ENCODE peak calls at places on chromosomes 6 and 20, in ten cellular contexts. M is psoas muscle; T is bronchial epithelial cell; Y is CD4-positive, alpha-beta memory T cell; H is aorta; B is coronary artery; O is fibroblast of lung; I is PC-3; V is fibroblast of the aortic adventitia; S is IMR-90. K is an unnamed sample.

GRCh38 chr6:38443750-38444149 is 196.0 kb downstream of the BTBD9 start:
- DNase-seq in T (peak; percentile 32), Y (no peak), V (no peak), H (no peak), M (no peak), S (no peak), O (peak; percentile 19), B (no peak), I (no peak), K (no peak)

GRCh38 chr6:37052027-37052628 is 46.7 kb downstream of the FGD2 start:
- DNase-seq in O (no peak), T (no peak), M (no peak), I (no peak), H (no peak), B (no peak), S (no peak), Y (no peak), V (no peak), K (no peak)

GRCh38 chr6:118537579-118537978 is 10.5 kb upstream of the PLN start:
- DNase-seq in M (no peak), O (peak; percentile 88), Y (no peak), S (no peak), V (peak; percentile 91), H (no peak), B (no peak), T (no peak), I (no peak), K (no peak)

GRCh38 chr20:34364013-34364382 is 925 bp downstream of the ITCH start:
- DNase-seq in B (no peak), O (peak; percentile 56), S (peak; percentile 34), V (peak; percentile 54), H (no peak), I (peak; percentile 49), M (no peak), Y (no peak), T (peak; percentile 23), K (no peak)

GRCh38 chr20:2798814-2799213 is 1.6 kb downstream of the CPXM1 start:
- DNase-seq in S (peak; percentile 10), V (peak; percentile 12), O (no peak), M (no peak), H (no peak), T (peak; percentile 11), Y (no peak), I (no peak), B (no peak), K (no peak)

GRCh38 chr6:169793408-169793807 is 42.0 kb downstream of the ERMARD start:
- DNase-seq in I (no peak), Y (no peak), B (peak; percentile 41), T (no peak), O (no peak), H (no peak), S (no peak), V (no peak), M (no peak), K (no peak)

GRCh38 chr6:72649032-72649984 is 27.4 kb downstream of the KCNQ5 start:
- DNase-seq in M (no peak), S (peak; percentile 83), B (no peak), I (peak; percentile 92), O (peak; percentile 87), Y (no peak), T (peak; percentile 90), H (no peak), V (peak; percentile 87), K (no peak)

GRCh38 chr6:150177260-150178246 is 34.7 kb downstream of the PPP1R14C start:
- DNase-seq in S (peak; percentile 9), O (peak; percentile 67), I (no peak), Y (no peak), B (no peak), T (no peak), V (no peak), M (no peak), H (no peak), K (no peak)

GRCh38 chr6:169296170-169296569 is 42.5 kb upstream of the THBS2 start:
- DNase-seq in T (peak; percentile 87), I (no peak), M (no peak), V (no peak), O (no peak), Y (no peak), H (no peak), B (no peak), S (peak; percentile 45), K (no peak)

GRCh38 chr6:170004585-170005210 is 253.3 kb downstream of the ERMARD start:
- DNase-seq in H (no peak), O (no peak), S (no peak), T (no peak), B (no peak), V (no peak), I (no peak), M (no peak), Y (no peak), K (no peak)

GRCh38 chr6:72783035-72783434 is 161.2 kb downstream of the KCNQ5 start:
- DNase-seq in Y (no peak), O (no peak), M (no peak), S (no peak), V (peak; percentile 27), B (no peak), H (no peak), T (no peak), I (no peak), K (no peak)

GRCh38 chr6:166307082-166307980 is 861 bp downstream of the PRR18 start:
- DNase-seq in O (peak; percentile 2), V (no peak), B (no peak), Y (peak; percentile 13), I (no peak), H (no peak), T (no peak), M (no peak), S (no peak), K (peak; percentile 50)

GRCh38 chr6:150395388-150396009 is 26.7 kb downstream of the IYD start:
- DNase-seq in I (peak; percentile 67), B (no peak), T (peak; percentile 68), M (no peak), V (peak; percentile 65), S (peak; percentile 51), H (no peak), O (peak; percentile 55), Y (peak; percentile 33), K (peak; percentile 54)

GRCh38 chr6:144341831-144342527 is 56.8 kb downstream of the UTRN start:
- DNase-seq in S (no peak), I (no peak), H (no peak), T (peak; percentile 44), O (no peak), B (no peak), V (no peak), M (no peak), Y (no peak), K (no peak)

GRCh38 chr20:62719250-62719945 is 10.8 kb downstream of the NTSR1 start:
- DNase-seq in V (peak; percentile 25), B (no peak), I (no peak), S (peak; percentile 62), O (peak; percentile 58), H (no peak), Y (no peak), M (no peak), T (no peak), K (no peak)

GRCh38 chr6:44849829-44850228 is 462.3 kb downstream of the CDC5L start:
- DNase-seq in H (no peak), O (peak; percentile 26), V (no peak), T (no peak), Y (no peak), M (no peak), I (no peak), B (no peak), S (no peak), K (no peak)

DNA sequence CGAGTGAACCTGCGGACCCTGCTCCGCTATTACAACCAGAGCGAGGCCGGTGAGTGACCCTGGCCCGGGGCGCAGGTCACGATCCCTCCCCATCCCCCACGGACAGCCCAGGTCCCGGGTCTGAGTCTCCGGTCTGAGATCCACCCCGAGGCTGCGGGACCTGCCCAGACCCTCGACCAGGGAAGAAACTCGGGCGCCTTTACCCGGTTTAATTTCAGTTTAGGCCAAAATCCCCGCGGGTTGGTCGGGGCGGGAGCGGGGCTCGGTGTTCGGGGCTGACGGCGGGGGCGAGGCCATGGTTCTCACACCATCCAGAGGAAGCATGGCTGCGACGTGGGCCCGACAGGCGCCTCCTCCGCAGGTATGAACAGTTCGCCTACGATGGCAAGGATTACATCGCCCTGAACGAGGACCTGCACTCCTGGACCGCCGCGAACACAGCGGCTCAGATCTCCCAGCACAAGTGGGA is 46.9 kb upstream of the TRIM26 start:
- DNase-seq in I (no peak), S (no peak), H (no peak), Y (peak; percentile 18), M (no peak), T (no peak), O (no peak), V (no peak), B (peak; percentile 72), K (no peak)
- H3K4me3 ChIP-seq in I (peak overlapping the region; percentile 73), S (peak overlapping the region; percentile 86), H (peak overlapping the region; percentile 68), Y (peak overlapping the region; percentile 31), M (peak overlapping the region; percentile 96), T (peak overlapping the region; percentile 76), O (peak overlapping the region; percentile 63), V (peak overlapping the region; percentile 81), B (peak overlapping the region; percentile 91), K (peak overlapping the region; percentile 77)

GRCh38 chr6:111722220-111722731 is 116.6 kb upstream of the TRAF3IP2 start:
- DNase-seq in O (peak; percentile 42), M (no peak), Y (no peak), T (peak; percentile 43), S (peak; percentile 76), B (no peak), H (no peak), I (peak; percentile 3), V (peak; percentile 93), K (no peak)
- H3K4me3 ChIP-seq in O (no peak overlapping the region), M (no peak overlapping the region), Y (no peak overlapping the region), T (no peak overlapping the region), S (no peak overlapping the region), B (no peak overlapping the region), H (no peak overlapping the region), I (no peak overlapping the region), V (no peak overlapping the region), K (no peak overlapping the region)

DNA sequence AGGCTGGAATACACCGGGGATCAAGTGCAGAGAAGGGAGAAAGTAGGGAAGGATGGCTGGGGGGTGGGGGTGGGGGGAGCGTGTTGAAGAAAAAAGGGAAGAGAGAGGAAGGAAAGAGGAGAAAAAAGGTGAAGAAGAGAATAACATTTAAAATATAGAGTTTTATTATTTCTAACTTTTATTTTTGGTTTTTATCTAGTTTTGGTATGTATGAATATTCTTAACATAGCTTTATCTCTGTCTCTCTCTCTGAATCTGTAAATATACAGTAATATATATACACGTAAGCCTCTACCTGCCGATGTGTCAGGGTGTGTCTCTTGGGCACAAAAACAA is 30.0 kb downstream of the HLA-F start:
- DNase-seq in V (no peak), O (no peak), B (no peak), M (no peak), I (no peak), S (no peak), H (no peak), Y (no peak), T (no peak), K (no peak)
- H3K4me3 ChIP-seq in V (peak overlapping the region; percentile 83), O (peak overlapping the region; percentile 72), B (peak overlapping the region; percentile 77), M (peak overlapping the region; percentile 80), I (peak overlapping the region; percentile 85), S (peak overlapping the region; percentile 50), H (peak overlapping the region; percentile 60), Y (no peak overlapping the region), T (peak overlapping the region; percentile 64), K (peak overlapping the region; percentile 62)

DNA sequence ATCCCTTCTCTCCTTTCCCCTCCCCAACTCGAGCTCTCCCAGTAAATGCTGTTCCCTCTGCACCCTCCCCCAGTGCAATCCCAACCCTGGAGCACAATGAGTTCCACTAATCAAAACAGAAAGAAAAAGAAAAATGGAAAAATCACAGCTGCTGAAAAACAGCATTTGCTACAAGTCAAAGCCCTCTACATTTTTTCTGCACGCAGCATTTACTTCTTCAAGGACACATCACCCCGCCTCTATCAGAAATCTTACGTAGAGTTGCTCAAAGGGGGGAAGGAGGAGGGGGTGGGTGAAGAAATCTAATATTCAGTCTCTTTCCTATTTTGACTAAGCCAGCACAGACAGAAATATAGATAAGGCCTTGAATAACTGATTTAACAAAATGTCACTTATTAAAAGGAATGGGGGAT is 10.7 kb downstream of the TRERF1 start:
- DNase-seq in Y (no peak), S (peak; percentile 81), V (peak; percentile 83), B (no peak), M (no peak), I (no peak), T (no peak), H (no peak), O (peak; percentile 48), K (no peak)
- H3K4me3 ChIP-seq in Y (no peak overlapping the region), S (peak overlapping the region; percentile 2), V (peak overlapping the region; percentile 47), B (peak overlapping the region; percentile 25), M (no peak overlapping the region), I (no peak overlapping the region), T (no peak overlapping the region), H (no peak overlapping the region), O (peak overlapping the region; percentile 35), K (no peak overlapping the region)